ENCODE peak calls at places on chromosomes 2 and 18, in four cellular contexts. E is AG08396, A is left ventricle myocardium superior, G is HFF-Myc. U is an unnamed sample.

GRCh38 chr2:69386376-69386775 is 651 bp downstream of the GFPT1 start:
- DNase-seq in A (no peak), E (no peak), G (no peak), U (no peak)

GRCh38 chr2:121489284-121489683 is 41.4 kb upstream of the RNU4ATAC start:
- DNase-seq in A (no peak), E (no peak), G (no peak), U (no peak)

GRCh38 chr2:28658369-28658768 is 93.3 kb upstream of the PPP1CB start:
- DNase-seq in A (no peak), E (peak; percentile 37), G (no peak), U (no peak)

GRCh38 chr2:85584354-85584856 is at the start of gene VAMP5:
- DNase-seq in E (peak; percentile 75), A (peak; percentile 72), G (no peak), U (peak; percentile 79)

GRCh38 chr2:183162362-183162761 is 38.1 kb downstream of the NUP35 start:
- DNase-seq in A (no peak), E (no peak), G (no peak), U (no peak)

GRCh38 chr2:42339191-42339912 is 21.7 kb downstream of the COX7A2L start:
- DNase-seq in E (no peak), G (no peak), A (no peak), U (no peak)

GRCh38 chr2:148644885-148645134 is 259 bp downstream of the EPC2 start:
- DNase-seq in G (no peak), A (no peak), E (no peak), U (no peak)

GRCh38 chr2:13128139-13128538 is 411.4 kb downstream of the TRIB2 start:
- DNase-seq in G (no peak), A (no peak), E (no peak), U (no peak)

GRCh38 chr2:158113896-158114295 is 12.2 kb downstream of the UPP2 start:
- DNase-seq in A (no peak), E (no peak), G (no peak), U (peak; percentile 58)

GRCh38 chr2:68196120-68196716 is 38.5 kb downstream of the PNO1 start:
- DNase-seq in G (no peak), E (no peak), A (no peak), U (no peak)

GRCh38 chr2:69384618-69385081 is 2.4 kb downstream of the GFPT1 start:
- DNase-seq in G (no peak), E (no peak), A (no peak), U (no peak)

GRCh38 chr2:194867328-194867727 is 789.7 kb upstream of the SLC39A10 start:
- DNase-seq in A (no peak), E (no peak), G (no peak), U (no peak)

GRCh38 chr2:136375017-136375901 is 257.3 kb upstream of the CXCR4 start:
- DNase-seq in E (no peak), G (no peak), A (no peak), U (no peak)

GRCh38 chr2:30218814-30219213 is 12.5 kb upstream of the LBH start:
- DNase-seq in G (no peak), A (no peak), E (no peak), U (no peak)

GRCh38 chr2:105272176-105272575 is 30.6 kb downstream of the GPR45 start:
- DNase-seq in G (no peak), E (no peak), A (no peak), U (no peak)

GRCh38 chr18:48138211-48138610 is 207.8 kb upstream of the SMAD2 start:
- DNase-seq in A (no peak), G (no peak), E (no peak), U (no peak)

GRCh38 chr2:33275689-33276444 is 200.6 kb upstream of the RASGRP3 start:
- DNase-seq in E (peak; percentile 61), G (peak; percentile 40), A (no peak), U (no peak)

GRCh38 chr18:76336241-76336640 is 158.8 kb downstream of the ZNF516 start:
- DNase-seq in A (no peak), G (no peak), E (no peak), U (no peak)

GRCh38 chr2:78351208-78351607 is 674.3 kb upstream of the REG3G start:
- DNase-seq in E (no peak), G (no peak), A (no peak), U (no peak)

GRCh38 chr2:68537872-68538271 is 70.5 kb downstream of the APLF start:
- DNase-seq in A (no peak), E (no peak), G (no peak), U (no peak)

GRCh38 chr2:64141711-64142405 is 2.4 kb downstream of the PELI1 start:
- DNase-seq in A (no peak), E (no peak), G (no peak), U (no peak)

GRCh38 chr2:168428431-168428830 is 27.6 kb upstream of the CERS6 start:
- DNase-seq in E (no peak), G (no peak), A (no peak), U (no peak)

GRCh38 chr2:47225061-47225783 is 70.1 kb upstream of the STPG4 start:
- DNase-seq in A (peak; percentile 84), G (peak; percentile 29), E (peak; percentile 59), U (peak; percentile 83)

GRCh38 chr2:53452957-53453748 is 314.5 kb upstream of the CHAC2 start:
- DNase-seq in A (peak; percentile 57), E (no peak), G (no peak), U (peak; percentile 45)

GRCh38 chr2:17800693-17801458 is 15.4 kb upstream of the MSGN1 start:
- DNase-seq in A (no peak), E (no peak), G (no peak), U (no peak)

GRCh38 chr18:57585846-57586242 is 658 bp downstream of the FECH start:
- DNase-seq in G (no peak), A (no peak), E (no peak), U (no peak)

GRCh38 chr2:66547887-66548286 is 113.0 kb downstream of the MEIS1 start:
- DNase-seq in A (no peak), G (no peak), E (no peak), U (no peak)

GRCh38 chr2:32235315-32235714 is 29.4 kb downstream of the NLRC4 start:
- DNase-seq in G (no peak), A (no peak), E (no peak), U (no peak)

GRCh38 chr2:216064014-216064630 is 17.5 kb downstream of the PECR start:
- DNase-seq in G (no peak), A (no peak), E (no peak), U (no peak)

GRCh38 chr2:96333708-96334107 is 1.9 kb upstream of the NCAPH start:
- DNase-seq in E (no peak), A (no peak), G (no peak), U (no peak)

GRCh38 chr2:110770696-110771425 is 38.5 kb downstream of the ACOXL start:
- DNase-seq in E (peak; percentile 51), A (peak; percentile 55), G (peak; percentile 50), U (no peak)

GRCh38 chr18:8003878-8004675 is 437.0 kb downstream of the PTPRM start:
- DNase-seq in A (no peak), G (no peak), E (no peak), U (no peak)

U was measured in Right ventricle myocardium inferior.